ENCODE peak calls at places on chromosomes 1 and 21, in nine cellular contexts. One of them, this sample, is unnamed.

GRCh38 chr1:20486457-20487235 is 636 bp upstream of the CAMK2N1 start:
- DNase-seq in CD8-positive, alpha-beta T cell: peak
- DNase-seq in stimulated activated CD8-positive, alpha-beta memory T cell treated with anti-CD3 and anti-CD28 coated beads, Interleukin-2, amount 100 ng/mL, for 1 hour: no peak
- DNase-seq in GM04504: no peak
- DNase-seq in NCI-H748 treated with DMSO at 0.1 percent for 48 hours: peak
- DNase-seq in AG10803: peak
- DNase-seq in IMR-90: peak
- DNase-seq in T-cell: no peak
- DNase-seq in HTR-8/SVneo: no peak
- DNase-seq in this sample: peak

GRCh38 chr21:15071012-15071411 is 6.2 kb upstream of the NRIP1 start:
- DNase-seq in HTR-8/SVneo: no peak
- DNase-seq in AG10803: no peak
- DNase-seq in NCI-H748 treated with DMSO at 0.1 percent for 48 hours: no peak
- DNase-seq in CD8-positive, alpha-beta T cell: no peak
- DNase-seq in IMR-90: no peak
- DNase-seq in stimulated activated CD8-positive, alpha-beta memory T cell treated with anti-CD3 and anti-CD28 coated beads, Interleukin-2, amount 100 ng/mL, for 1 hour: no peak
- DNase-seq in GM04504: no peak
- DNase-seq in T-cell: no peak
- DNase-seq in this sample: no peak

GRCh38 chr1:117416004-117416403 is 48.8 kb downstream of the MAN1A2 start:
- DNase-seq in GM04504: no peak
- DNase-seq in CD8-positive, alpha-beta T cell: no peak
- DNase-seq in AG10803: no peak
- DNase-seq in HTR-8/SVneo: no peak
- DNase-seq in stimulated activated CD8-positive, alpha-beta memory T cell treated with anti-CD3 and anti-CD28 coated beads, Interleukin-2, amount 100 ng/mL, for 1 hour: no peak
- DNase-seq in T-cell: no peak
- DNase-seq in NCI-H748 treated with DMSO at 0.1 percent for 48 hours: no peak
- DNase-seq in IMR-90: peak
- DNase-seq in this sample: no peak

GRCh38 chr1:203316626-203317093 is 11.3 kb downstream of the BTG2 start:
- DNase-seq in IMR-90: peak
- DNase-seq in stimulated activated CD8-positive, alpha-beta memory T cell treated with anti-CD3 and anti-CD28 coated beads, Interleukin-2, amount 100 ng/mL, for 1 hour: no peak
- DNase-seq in HTR-8/SVneo: no peak
- DNase-seq in GM04504: no peak
- DNase-seq in AG10803: no peak
- DNase-seq in NCI-H748 treated with DMSO at 0.1 percent for 48 hours: no peak
- DNase-seq in T-cell: no peak
- DNase-seq in CD8-positive, alpha-beta T cell: no peak
- DNase-seq in this sample: peak

GRCh38 chr1:49358036-49358435 is 581.3 kb upstream of the BEND5 start:
- DNase-seq in T-cell: no peak
- DNase-seq in AG10803: no peak
- DNase-seq in CD8-positive, alpha-beta T cell: no peak
- DNase-seq in GM04504: no peak
- DNase-seq in stimulated activated CD8-positive, alpha-beta memory T cell treated with anti-CD3 and anti-CD28 coated beads, Interleukin-2, amount 100 ng/mL, for 1 hour: no peak
- DNase-seq in NCI-H748 treated with DMSO at 0.1 percent for 48 hours: no peak
- DNase-seq in IMR-90: no peak
- DNase-seq in HTR-8/SVneo: no peak
- DNase-seq in this sample: no peak

GRCh38 chr21:35280221-35280620 is 231.1 kb upstream of the RUNX1 start:
- DNase-seq in CD8-positive, alpha-beta T cell: no peak
- DNase-seq in AG10803: no peak
- DNase-seq in NCI-H748 treated with DMSO at 0.1 percent for 48 hours: no peak
- DNase-seq in stimulated activated CD8-positive, alpha-beta memory T cell treated with anti-CD3 and anti-CD28 coated beads, Interleukin-2, amount 100 ng/mL, for 1 hour: no peak
- DNase-seq in GM04504: no peak
- DNase-seq in IMR-90: no peak
- DNase-seq in HTR-8/SVneo: no peak
- DNase-seq in T-cell: no peak
- DNase-seq in this sample: no peak

GRCh38 chr21:38979271-38980196 is 173.8 kb downstream of the ETS2 start:
- DNase-seq in GM04504: peak
- DNase-seq in IMR-90: peak
- DNase-seq in stimulated activated CD8-positive, alpha-beta memory T cell treated with anti-CD3 and anti-CD28 coated beads, Interleukin-2, amount 100 ng/mL, for 1 hour: no peak
- DNase-seq in NCI-H748 treated with DMSO at 0.1 percent for 48 hours: no peak
- DNase-seq in CD8-positive, alpha-beta T cell: no peak
- DNase-seq in AG10803: peak
- DNase-seq in HTR-8/SVneo: peak
- DNase-seq in T-cell: no peak
- DNase-seq in this sample: no peak

GRCh38 chr1:160474392-160475242 is 48.4 kb downstream of the SLAMF6 start:
- DNase-seq in HTR-8/SVneo: no peak
- DNase-seq in IMR-90: no peak
- DNase-seq in GM04504: no peak
- DNase-seq in NCI-H748 treated with DMSO at 0.1 percent for 48 hours: no peak
- DNase-seq in T-cell: no peak
- DNase-seq in CD8-positive, alpha-beta T cell: no peak
- DNase-seq in AG10803: no peak
- DNase-seq in stimulated activated CD8-positive, alpha-beta memory T cell treated with anti-CD3 and anti-CD28 coated beads, Interleukin-2, amount 100 ng/mL, for 1 hour: no peak
- DNase-seq in this sample: no peak

GRCh38 chr1:191671236-191671635 is 487.0 kb upstream of the RGS18 start:
- DNase-seq in NCI-H748 treated with DMSO at 0.1 percent for 48 hours: no peak
- DNase-seq in AG10803: no peak
- DNase-seq in T-cell: no peak
- DNase-seq in GM04504: no peak
- DNase-seq in CD8-positive, alpha-beta T cell: no peak
- DNase-seq in IMR-90: peak
- DNase-seq in stimulated activated CD8-positive, alpha-beta memory T cell treated with anti-CD3 and anti-CD28 coated beads, Interleukin-2, amount 100 ng/mL, for 1 hour: no peak
- DNase-seq in HTR-8/SVneo: no peak
- DNase-seq in this sample: peak

GRCh38 chr1:25167269-25168192 is 64.8 kb downstream of the SYF2 start:
- DNase-seq in T-cell: no peak
- DNase-seq in NCI-H748 treated with DMSO at 0.1 percent for 48 hours: no peak
- DNase-seq in CD8-positive, alpha-beta T cell: no peak
- DNase-seq in GM04504: no peak
- DNase-seq in stimulated activated CD8-positive, alpha-beta memory T cell treated with anti-CD3 and anti-CD28 coated beads, Interleukin-2, amount 100 ng/mL, for 1 hour: no peak
- DNase-seq in AG10803: no peak
- DNase-seq in IMR-90: no peak
- DNase-seq in HTR-8/SVneo: no peak
- DNase-seq in this sample: no peak

GRCh38 chr1:1782399-1783221 is 4.3 kb upstream of the NADK start:
- DNase-seq in AG10803: peak
- DNase-seq in IMR-90: peak
- DNase-seq in stimulated activated CD8-positive, alpha-beta memory T cell treated with anti-CD3 and anti-CD28 coated beads, Interleukin-2, amount 100 ng/mL, for 1 hour: no peak
- DNase-seq in NCI-H748 treated with DMSO at 0.1 percent for 48 hours: no peak
- DNase-seq in GM04504: peak
- DNase-seq in T-cell: no peak
- DNase-seq in CD8-positive, alpha-beta T cell: no peak
- DNase-seq in HTR-8/SVneo: no peak
- DNase-seq in this sample: peak

GRCh38 chr1:93603106-93603505 is 78.5 kb downstream of the BCAR3 start:
- DNase-seq in T-cell: no peak
- DNase-seq in CD8-positive, alpha-beta T cell: no peak
- DNase-seq in GM04504: no peak
- DNase-seq in IMR-90: no peak
- DNase-seq in AG10803: no peak
- DNase-seq in NCI-H748 treated with DMSO at 0.1 percent for 48 hours: no peak
- DNase-seq in stimulated activated CD8-positive, alpha-beta memory T cell treated with anti-CD3 and anti-CD28 coated beads, Interleukin-2, amount 100 ng/mL, for 1 hour: no peak
- DNase-seq in HTR-8/SVneo: no peak
- DNase-seq in this sample: no peak

GRCh38 chr1:28309702-28310101 is 19.1 kb upstream of the MED18 start:
- DNase-seq in GM04504: no peak
- DNase-seq in HTR-8/SVneo: no peak
- DNase-seq in CD8-positive, alpha-beta T cell: no peak
- DNase-seq in stimulated activated CD8-positive, alpha-beta memory T cell treated with anti-CD3 and anti-CD28 coated beads, Interleukin-2, amount 100 ng/mL, for 1 hour: no peak
- DNase-seq in NCI-H748 treated with DMSO at 0.1 percent for 48 hours: no peak
- DNase-seq in T-cell: no peak
- DNase-seq in IMR-90: no peak
- DNase-seq in AG10803: no peak
- DNase-seq in this sample: no peak

GRCh38 chr1:63949965-63950364 is 176.1 kb downstream of the ROR1 start:
- DNase-seq in AG10803: peak
- DNase-seq in HTR-8/SVneo: no peak
- DNase-seq in T-cell: no peak
- DNase-seq in stimulated activated CD8-positive, alpha-beta memory T cell treated with anti-CD3 and anti-CD28 coated beads, Interleukin-2, amount 100 ng/mL, for 1 hour: no peak
- DNase-seq in NCI-H748 treated with DMSO at 0.1 percent for 48 hours: no peak
- DNase-seq in IMR-90: no peak
- DNase-seq in GM04504: no peak
- DNase-seq in CD8-positive, alpha-beta T cell: no peak
- DNase-seq in this sample: peak

GRCh38 chr21:15414057-15414456 is 315.7 kb upstream of the USP25 start:
- DNase-seq in GM04504: no peak
- DNase-seq in CD8-positive, alpha-beta T cell: no peak
- DNase-seq in IMR-90: no peak
- DNase-seq in NCI-H748 treated with DMSO at 0.1 percent for 48 hours: no peak
- DNase-seq in AG10803: no peak
- DNase-seq in HTR-8/SVneo: no peak
- DNase-seq in T-cell: no peak
- DNase-seq in stimulated activated CD8-positive, alpha-beta memory T cell treated with anti-CD3 and anti-CD28 coated beads, Interleukin-2, amount 100 ng/mL, for 1 hour: no peak
- DNase-seq in this sample: no peak

GRCh38 chr1:225880636-225881035 is 1.5 kb downstream of the TMEM63A start:
- DNase-seq in stimulated activated CD8-positive, alpha-beta memory T cell treated with anti-CD3 and anti-CD28 coated beads, Interleukin-2, amount 100 ng/mL, for 1 hour: no peak
- DNase-seq in AG10803: no peak
- DNase-seq in CD8-positive, alpha-beta T cell: no peak
- DNase-seq in NCI-H748 treated with DMSO at 0.1 percent for 48 hours: no peak
- DNase-seq in IMR-90: no peak
- DNase-seq in HTR-8/SVneo: no peak
- DNase-seq in GM04504: no peak
- DNase-seq in T-cell: no peak
- DNase-seq in this sample: peak

GRCh38 chr1:180343931-180344406 is 113.9 kb downstream of the LHX4 start:
- DNase-seq in NCI-H748 treated with DMSO at 0.1 percent for 48 hours: peak
- DNase-seq in T-cell: no peak
- DNase-seq in IMR-90: peak
- DNase-seq in AG10803: peak
- DNase-seq in CD8-positive, alpha-beta T cell: no peak
- DNase-seq in GM04504: peak
- DNase-seq in stimulated activated CD8-positive, alpha-beta memory T cell treated with anti-CD3 and anti-CD28 coated beads, Interleukin-2, amount 100 ng/mL, for 1 hour: no peak
- DNase-seq in HTR-8/SVneo: no peak
- DNase-seq in this sample: peak

GRCh38 chr1:22920734-22921451 is 51.8 kb downstream of the LACTBL1 start:
- DNase-seq in IMR-90: no peak
- DNase-seq in T-cell: no peak
- DNase-seq in NCI-H748 treated with DMSO at 0.1 percent for 48 hours: no peak
- DNase-seq in CD8-positive, alpha-beta T cell: no peak
- DNase-seq in AG10803: no peak
- DNase-seq in HTR-8/SVneo: no peak
- DNase-seq in stimulated activated CD8-positive, alpha-beta memory T cell treated with anti-CD3 and anti-CD28 coated beads, Interleukin-2, amount 100 ng/mL, for 1 hour: no peak
- DNase-seq in GM04504: no peak
- DNase-seq in this sample: no peak

This sample was measured in adipocyte.